ENCODE peak calls at places on chromosomes 1 and 21, in six cellular contexts. U is A549, X is upper lobe of left lung, N is transverse colon, D is tibial nerve, E is suprapubic skin. H is an unnamed sample.

GRCh38 chr1:63087966-63088365 is 234.4 kb upstream of the FOXD3 start:
- DNase-seq in E (no peak), N (no peak), U (peak; percentile 12), X (no peak), D (no peak), H (no peak)

GRCh38 chr1:170536924-170537551 is 5.1 kb downstream of the GORAB start:
- DNase-seq in D (no peak), E (no peak), N (no peak), X (no peak), U (no peak), H (no peak)

GRCh38 chr1:43707191-43708005 is at the start of gene ST3GAL3:
- DNase-seq in D (peak; percentile 81), X (peak; percentile 95), N (peak; percentile 94), E (peak; percentile 97), U (peak; percentile 86), H (peak; percentile 96)

GRCh38 chr1:231507476-231508355 is 20.8 kb upstream of the TSNAX start:
- DNase-seq in E (no peak), X (no peak), D (no peak), N (no peak), U (no peak), H (no peak)

GRCh38 chr1:240465531-240465940 is 146.4 kb downstream of the GREM2 start:
- DNase-seq in E (no peak), D (no peak), U (no peak), N (no peak), X (no peak), H (no peak)

GRCh38 chr1:87728169-87728568 is 399.5 kb downstream of the LMO4 start:
- DNase-seq in U (no peak), E (no peak), X (no peak), D (no peak), N (no peak), H (no peak)

GRCh38 chr1:236322566-236323409 is 41.0 kb upstream of the ERO1B start:
- DNase-seq in X (no peak), N (no peak), U (no peak), D (no peak), E (no peak), H (no peak)

GRCh38 chr1:36125129-36125991 is at the start of gene COL8A2:
- DNase-seq in E (no peak), U (no peak), X (no peak), D (no peak), N (peak; percentile 19), H (no peak)

GRCh38 chr21:34592120-34592561 is 22.8 kb downstream of the RCAN1 start:
- DNase-seq in X (no peak), N (peak; percentile 64), U (no peak), D (no peak), E (no peak), H (no peak)

GRCh38 chr21:15250384-15250783 is 185.6 kb upstream of the NRIP1 start:
- DNase-seq in U (peak; percentile 5), E (no peak), D (no peak), X (no peak), N (no peak), H (no peak)

GRCh38 chr1:29243023-29243862 is 6.9 kb downstream of the PTPRU start:
- DNase-seq in X (no peak), U (no peak), N (no peak), D (no peak), E (no peak), H (no peak)

GRCh38 chr1:30327370-30328099 is 395.9 kb downstream of the MATN1 start:
- DNase-seq in D (no peak), E (peak; percentile 38), N (no peak), U (no peak), X (no peak), H (peak; percentile 74)

GRCh38 chr1:182280521-182280920 is 111.1 kb downstream of the GLUL start:
- DNase-seq in E (no peak), X (no peak), U (no peak), N (no peak), D (no peak), H (no peak)

GRCh38 chr1:243411472-243411871 is 155.6 kb downstream of the SDCCAG8 start:
- DNase-seq in E (no peak), U (no peak), N (no peak), D (no peak), X (no peak), H (no peak)

GRCh38 chr1:44271646-44272045 is 58.4 kb downstream of the DMAP1 start:
- DNase-seq in E (no peak), X (no peak), U (no peak), D (no peak), N (no peak), H (no peak)

GRCh38 chr1:228450200-228450599 is 33.5 kb upstream of the TRIM17 start:
- DNase-seq in D (no peak), N (no peak), X (no peak), U (no peak), E (no peak), H (no peak)

GRCh38 chr1:18118491-18118890 is 10.9 kb downstream of the IGSF21 start:
- DNase-seq in X (no peak), E (no peak), N (no peak), U (no peak), D (no peak), H (no peak)

GRCh38 chr1:18707696-18708257 is 77.1 kb downstream of the PAX7 start:
- DNase-seq in U (no peak), N (no peak), E (no peak), X (no peak), D (no peak), H (no peak)

GRCh38 chr1:244801246-244801645 is 34.2 kb upstream of the COX20 start:
- DNase-seq in N (peak; percentile 13), E (peak; percentile 20), D (no peak), U (peak; percentile 57), X (peak; percentile 29), H (no peak)

GRCh38 chr1:32199717-32200072 is 700 bp upstream of the CCDC28B start:
- DNase-seq in D (peak; percentile 29), X (no peak), U (no peak), E (no peak), N (no peak), H (no peak)

GRCh38 chr1:31390071-31390470 is 17.2 kb upstream of the FABP3 start:
- DNase-seq in N (peak; percentile 86), D (no peak), E (no peak), U (no peak), X (peak; percentile 67), H (no peak)

GRCh38 chr1:32454726-32455125 is 10.1 kb upstream of the ZBTB8B start:
- DNase-seq in U (no peak), X (peak; percentile 25), D (no peak), E (no peak), N (no peak), H (no peak)

GRCh38 chr1:167136191-167136614 is 42.3 kb downstream of the STYXL2 start:
- DNase-seq in D (no peak), U (no peak), X (no peak), E (no peak), N (peak; percentile 39), H (peak; percentile 78)

GRCh38 chr1:180603223-180603849 is 28.5 kb upstream of the XPR1 start:
- DNase-seq in U (no peak), X (no peak), N (no peak), D (no peak), E (no peak), H (peak; percentile 85)
- TF ChIP-seq EP300 in U (no peak), X (no peak), N (no peak), D (no peak), E (no peak), H (no peak)

GRCh38 chr21:36193200-36193599 is 36.6 kb downstream of the DOP1B start:
- DNase-seq in E (no peak), D (no peak), U (no peak), N (no peak), X (no peak), H (no peak)
- H3K27ac ChIP-seq in E (peak overlapping the region; percentile 41), D (no peak overlapping the region), U (no peak overlapping the region), N (no peak overlapping the region), X (no peak overlapping the region), H (no peak overlapping the region)

GRCh38 chr1:108502624-108503023 is 52.5 kb downstream of the NBPF6 start:
- DNase-seq in U (no peak), E (no peak), N (no peak), X (no peak), D (no peak), H (no peak)

GRCh38 chr1:108505766-108506075 is 54.2 kb upstream of the EEIG2 start:
- DNase-seq in D (no peak), E (no peak), X (no peak), U (no peak), N (no peak), H (no peak)

GRCh38 chr1:108504447-108504846 is 54.3 kb downstream of the NBPF6 start:
- DNase-seq in E (no peak), N (no peak), D (no peak), X (no peak), U (no peak), H (no peak)

GRCh38 chr1:108502138-108502537 is 52.0 kb downstream of the NBPF6 start:
- DNase-seq in N (no peak), E (no peak), D (no peak), X (no peak), U (no peak), H (no peak)

DNA sequence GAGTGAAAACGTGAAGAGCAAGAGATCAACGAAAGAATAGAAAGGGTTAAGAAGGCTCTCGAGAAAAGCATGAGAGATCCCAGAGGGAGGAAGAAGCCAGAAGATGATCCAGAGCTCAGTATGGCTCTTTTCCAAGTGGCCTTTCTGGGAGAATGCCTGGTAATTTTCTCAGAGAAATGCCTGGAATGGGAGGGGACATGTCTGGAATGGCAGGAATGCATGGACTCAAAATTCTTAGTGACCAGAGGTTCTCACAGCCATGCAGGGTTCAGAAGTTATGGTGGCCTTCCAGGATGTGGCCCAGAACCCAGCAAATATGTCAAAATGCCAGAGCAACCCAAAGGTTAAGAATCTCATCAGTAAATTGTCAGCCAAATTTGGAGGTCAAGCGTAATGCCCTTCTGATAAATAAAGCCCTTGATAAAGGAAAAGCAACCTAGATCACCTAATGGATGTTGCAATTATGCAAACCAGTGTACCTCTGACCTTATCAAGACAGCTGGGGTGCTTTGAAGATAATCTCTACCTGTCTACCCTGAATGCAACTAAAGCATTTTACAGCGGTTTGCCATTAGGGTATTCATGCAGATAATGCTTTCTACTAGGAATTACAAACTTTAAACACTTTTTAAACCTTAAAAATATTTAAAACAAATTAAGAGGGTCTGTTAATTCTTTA is 53.1 kb downstream of the NBPF6 start:
- DNase-seq in X (no peak), E (no peak), N (no peak), D (no peak), U (peak; percentile 73), H (no peak)
- TF ChIP-seq EP300 in X (no peak), E (no peak), N (no peak), D (no peak), U (no peak), H (no peak)

GRCh38 chr1:206922524-206922923 is 783 bp upstream of the FCMR start:
- DNase-seq in X (no peak), D (no peak), U (no peak), N (no peak), E (no peak), H (no peak)
- H3K27ac ChIP-seq in X (peak overlapping the region; percentile 84), D (peak overlapping the region; percentile 53), U (no peak overlapping the region), N (peak overlapping the region; percentile 77), E (no peak overlapping the region), H (no peak overlapping the region)

GRCh38 chr1:219298581-219299148 is 125.0 kb downstream of the LYPLAL1 start:
- DNase-seq in N (no peak), U (no peak), X (no peak), E (no peak), D (no peak), H (no peak)
- TF ChIP-seq EP300 in N (no peak), U (no peak), X (no peak), E (no peak), D (peak; percentile 37), H (no peak)